ENCODE peak calls at places on chromosomes 16 and 17, in four cellular contexts. A is body of pancreas, D is GM23338, V is GM12864. O is an unnamed sample.

GRCh38 chr16:85994492-85995433 is 95.8 kb downstream of the IRF8 start:
- DNase-seq in A (no peak), D (no peak), V (no peak), O (peak; percentile 3)

GRCh38 chr17:15947331-15947730 is 2.4 kb downstream of the ADORA2B start:
- DNase-seq in D (no peak), A (no peak), V (no peak), O (peak; percentile 72)

GRCh38 chr16:89050868-89051311 is 42.8 kb upstream of the ACSF3 start:
- DNase-seq in A (no peak), V (no peak), D (no peak), O (no peak)

GRCh38 chr16:4033951-4034350 is 82.3 kb downstream of the ADCY9 start:
- DNase-seq in V (no peak), A (no peak), D (no peak), O (no peak)

GRCh38 chr16:76176616-76177015 is 100.6 kb upstream of the CNTNAP4 start:
- DNase-seq in D (no peak), A (no peak), V (no peak), O (no peak)

GRCh38 chr16:7513429-7513828 is 180.8 kb downstream of the RBFOX1 start:
- DNase-seq in D (peak; percentile 45), A (no peak), V (no peak), O (no peak)

GRCh38 chr17:80749611-80750010 is 205.0 kb downstream of the RPTOR start:
- DNase-seq in D (no peak), V (no peak), A (no peak), O (no peak)

GRCh38 chr16:1159325-1159972 is 6.5 kb downstream of the CACNA1H start:
- DNase-seq in A (no peak), V (no peak), D (no peak), O (no peak)

GRCh38 chr17:79607941-79608728 is 2.7 kb downstream of the RBFOX3 start:
- DNase-seq in D (peak; percentile 90), V (no peak), A (no peak), O (peak; percentile 5)

GRCh38 chr17:15414502-15415348 is 52.7 kb downstream of the CDRT4 start:
- DNase-seq in D (no peak), V (no peak), A (no peak), O (no peak)

GRCh38 chr16:4360538-4361021 is 9.5 kb upstream of the PAM16 start:
- DNase-seq in V (no peak), D (no peak), A (no peak), O (no peak)

GRCh38 chr17:38459556-38459955 is 31.3 kb downstream of the ARHGAP23 start:
- DNase-seq in A (no peak), D (no peak), V (no peak), O (no peak)

GRCh38 chr17:58378895-58379824 is 27.2 kb upstream of the SUPT4H1 start:
- DNase-seq in V (no peak), D (no peak), A (no peak), O (no peak)

GRCh38 chr17:2723505-2723996 is 12.0 kb upstream of the CLUH start:
- DNase-seq in V (no peak), A (no peak), D (peak; percentile 77), O (no peak)

GRCh38 chr16:57639172-57639571 is 10.7 kb downstream of the ADGRG1 start:
- DNase-seq in A (peak; percentile 81), V (no peak), D (peak; percentile 90), O (no peak)

GRCh38 chr17:64107517-64108235 is 22.3 kb downstream of the ERN1 start:
- DNase-seq in V (no peak), D (no peak), A (peak; percentile 47), O (no peak)

GRCh38 chr17:5665164-5665563 is 80.9 kb upstream of the NLRP1 start:
- DNase-seq in A (no peak), D (no peak), V (no peak), O (no peak)

GRCh38 chr16:86559802-86560305 is 4.8 kb upstream of the MTHFSD start:
- DNase-seq in D (no peak), A (no peak), V (no peak), O (no peak)

GRCh38 chr17:44826123-44826790 is 3.8 kb downstream of the GJC1 start:
- DNase-seq in V (no peak), D (no peak), A (no peak), O (no peak)

GRCh38 chr17:77724876-77725615 is 233.5 kb upstream of the TNRC6C start:
- DNase-seq in D (no peak), A (no peak), V (peak; percentile 7), O (no peak)

GRCh38 chr16:66510711-66511614 is 39.0 kb downstream of the TK2 start:
- DNase-seq in D (no peak), A (peak; percentile 72), V (no peak), O (no peak)

GRCh38 chr16:13056607-13057006 is 155.2 kb downstream of the SHISA9 start:
- DNase-seq in V (no peak), D (no peak), A (no peak), O (no peak)

GRCh38 chr16:50611332-50611934 is 63.2 kb downstream of the NKD1 start:
- DNase-seq in A (no peak), V (no peak), D (no peak), O (peak; percentile 39)

GRCh38 chr16:27844826-27845225 is 218.7 kb downstream of the GSG1L start:
- DNase-seq in A (no peak), V (no peak), D (no peak), O (no peak)

GRCh38 chr16:15523092-15523541 is 88.7 kb downstream of the BMERB1 start:
- DNase-seq in V (no peak), A (no peak), D (no peak), O (no peak)

GRCh38 chr17:59844884-59845594 is 47.7 kb downstream of the TUBD1 start:
- DNase-seq in D (no peak), V (no peak), A (no peak), O (peak; percentile 78)

GRCh38 chr16:48049832-48050231 is 106.0 kb downstream of the ABCC12 start:
- DNase-seq in V (no peak), D (no peak), A (no peak), O (no peak)

DNA sequence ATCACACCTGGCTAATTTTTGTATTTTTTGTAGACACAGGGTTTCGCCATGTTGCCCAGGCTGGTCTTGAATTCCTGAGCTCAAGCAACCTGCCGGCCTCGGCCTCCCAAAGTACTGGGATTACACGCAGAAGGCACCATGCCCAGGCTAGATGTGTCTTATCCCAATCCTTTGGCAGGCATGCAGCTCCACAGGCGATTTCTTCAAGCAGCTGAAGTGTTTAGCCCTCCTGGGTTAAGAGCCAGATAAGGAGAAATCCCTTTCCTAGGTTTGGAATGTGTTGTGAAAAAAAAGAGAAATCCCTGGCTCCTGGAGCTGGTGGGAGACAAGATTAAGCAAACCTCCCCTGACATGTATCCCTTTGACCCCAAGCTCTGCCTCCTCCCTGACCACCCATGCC is 2.1 kb upstream of the NHERF1 start:
- DNase-seq in V (no peak), A (no peak), D (no peak), O (no peak)
- H3K4me3 ChIP-seq in V (no peak overlapping the region), A (no peak overlapping the region), D (peak overlapping the region; percentile 94), O (no peak overlapping the region)

DNA sequence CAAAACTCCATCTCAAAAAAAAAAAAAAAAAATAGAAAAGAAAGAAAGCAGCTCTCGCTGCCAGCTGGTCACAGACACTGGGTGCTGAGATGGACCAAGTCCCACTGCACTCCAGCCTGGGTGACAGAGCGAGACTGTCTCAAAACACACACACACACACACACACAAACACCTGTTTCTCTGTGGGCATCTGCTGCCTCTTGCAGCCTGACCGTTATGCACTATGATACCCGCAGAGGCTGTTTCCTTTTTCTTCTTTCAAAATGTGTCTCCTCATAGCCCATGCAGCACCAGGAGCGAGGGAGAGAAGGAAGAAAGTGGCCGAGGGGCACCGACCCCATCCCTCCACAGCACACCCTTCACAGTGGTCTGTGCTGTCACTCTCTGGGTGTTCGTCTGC is 36.9 kb upstream of the KLHDC4 start:
- DNase-seq in A (no peak), D (no peak), V (peak; percentile 53), O (no peak)
- H3K4me3 ChIP-seq in A (no peak overlapping the region), D (no peak overlapping the region), V (no peak overlapping the region), O (no peak overlapping the region)

GRCh38 chr17:49729074-49729473 is 21.3 kb upstream of the SLC35B1 start:
- DNase-seq in D (no peak), V (no peak), A (no peak), O (no peak)

GRCh38 chr17:49730787-49731441 is 23.1 kb upstream of the SLC35B1 start:
- DNase-seq in A (no peak), D (no peak), V (no peak), O (no peak)

GRCh38 chr17:49728425-49728824 is 20.7 kb upstream of the SLC35B1 start:
- DNase-seq in A (no peak), V (no peak), D (no peak), O (no peak)

GRCh38 chr17:49727353-49727752 is 19.6 kb upstream of the SLC35B1 start:
- DNase-seq in D (no peak), V (no peak), A (no peak), O (no peak)

DNA sequence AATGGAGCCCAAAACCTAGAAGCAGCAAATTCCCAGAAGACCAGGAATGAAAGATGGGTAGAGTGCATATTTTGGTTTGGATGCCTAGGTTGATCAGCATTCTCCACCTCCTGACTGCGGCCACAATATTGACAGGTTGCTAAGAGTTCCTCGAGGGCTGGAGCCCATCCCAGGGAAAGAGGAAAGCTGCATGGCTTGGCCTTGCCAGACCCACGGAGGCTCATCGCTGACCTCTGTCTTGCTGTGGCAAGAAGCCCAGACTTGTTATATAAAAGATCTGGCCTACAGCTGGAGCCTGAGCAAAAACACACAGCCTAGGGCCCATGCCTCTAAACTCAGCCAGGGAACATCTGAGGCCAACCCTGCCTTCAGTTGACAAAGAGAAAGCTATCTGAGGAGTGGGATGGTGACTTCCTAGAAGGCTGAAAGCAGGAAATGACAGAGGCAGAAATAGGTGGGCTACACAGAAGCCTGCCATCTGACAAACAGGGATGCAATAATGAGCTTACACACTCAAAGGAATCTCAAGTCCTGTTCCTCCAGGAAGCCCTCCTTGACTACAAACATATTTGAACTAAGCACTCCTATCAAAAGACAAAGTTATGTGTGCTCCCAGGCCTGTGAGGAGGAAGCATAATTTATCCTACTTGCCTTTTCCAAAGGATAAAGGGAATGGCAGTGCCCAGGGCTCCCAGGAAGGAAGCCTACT is 22.5 kb upstream of the SLC35B1 start:
- DNase-seq in A (peak; percentile 86), V (no peak), D (no peak), O (peak; percentile 93)
- H3K4me3 ChIP-seq in A (no peak overlapping the region), V (no peak overlapping the region), D (no peak overlapping the region), O (no peak overlapping the region)

DNA sequence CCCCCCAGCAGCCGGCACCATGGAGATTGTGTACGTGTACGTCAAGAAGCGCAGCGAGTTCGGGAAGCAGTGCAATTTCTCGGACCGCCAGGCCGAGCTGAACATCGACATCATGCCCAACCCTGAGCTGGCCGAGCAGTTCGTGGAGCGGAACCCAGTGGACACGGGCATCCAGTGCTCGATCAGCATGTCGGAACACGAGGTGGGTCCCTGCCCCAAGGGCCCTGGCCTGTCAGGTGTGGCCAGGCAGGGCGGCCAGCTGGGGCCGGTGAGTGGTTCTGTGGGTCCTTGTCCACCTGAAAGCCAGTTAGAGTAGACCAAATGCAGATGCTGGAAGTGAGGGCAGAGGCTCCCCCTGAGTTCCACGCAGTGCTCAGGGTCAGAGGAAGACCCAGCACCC is 7.8 kb downstream of the DNAI2 start:
- DNase-seq in V (no peak), A (no peak), D (no peak), O (no peak)
- H3K4me3 ChIP-seq in V (no peak overlapping the region), A (no peak overlapping the region), D (no peak overlapping the region), O (no peak overlapping the region)